ENCODE peak calls at places on chromosomes 11 and 22, in five cellular contexts. L is gastrocnemius medialis, Y is HCT116, B is A549, E is H54. H is an unnamed sample.

GRCh38 chr11:9756461-9756860 is 92.6 kb downstream of the SWAP70 start:
- DNase-seq in L (no peak), Y (no peak), B (no peak), E (no peak), H (no peak)

GRCh38 chr22:23437779-23438178 is 142.3 kb downstream of the IGLL1 start:
- DNase-seq in L (no peak), Y (no peak), B (no peak), E (no peak), H (no peak)

GRCh38 chr11:73290536-73290935 is 17.5 kb upstream of the ARHGEF17 start:
- DNase-seq in L (no peak), Y (no peak), B (no peak), E (no peak), H (no peak)

GRCh38 chr11:48109046-48109666 is 107.5 kb upstream of the OR4B1 start:
- DNase-seq in L (no peak), Y (peak), B (peak), E (peak), H (no peak)

GRCh38 chr22:27240298-27240885 is 561.2 kb downstream of the MN1 start:
- DNase-seq in L (no peak), Y (no peak), B (no peak), E (no peak), H (no peak)

GRCh38 chr11:36458129-36458918 is 51.7 kb downstream of the TRAF6 start:
- DNase-seq in L (no peak), Y (no peak), B (no peak), E (no peak), H (no peak)

GRCh38 chr11:11660351-11660750 is 38.5 kb upstream of the GALNT18 start:
- DNase-seq in L (no peak), Y (no peak), B (no peak), E (no peak), H (no peak)

GRCh38 chr22:39546889-39547586 is 14.5 kb upstream of the RPS19BP1 start:
- DNase-seq in L (no peak), Y (no peak), B (no peak), E (no peak), H (no peak)

GRCh38 chr22:40874016-40874415 is 12.1 kb upstream of the DNAJB7 start:
- DNase-seq in L (no peak), Y (no peak), B (no peak), E (no peak), H (no peak)

GRCh38 chr11:134045799-134046635 is 22.9 kb upstream of the JAM3 start:
- DNase-seq in L (peak), Y (no peak), B (no peak), E (no peak), H (no peak)

GRCh38 chr22:27088026-27088425 is 430.6 kb downstream of the MIAT start:
- DNase-seq in L (no peak), Y (no peak), B (no peak), E (no peak), H (no peak)

GRCh38 chr11:84256618-84257017 is 970.5 kb upstream of the CCDC90B start:
- DNase-seq in L (no peak), Y (no peak), B (no peak), E (no peak), H (no peak)

GRCh38 chr11:75275581-75275980 is 35.0 kb downstream of the TPBGL start:
- DNase-seq in L (peak), Y (no peak), B (no peak), E (no peak), H (peak)

GRCh38 chr22:42364641-42365336 is 67.4 kb downstream of the NFAM1 start:
- DNase-seq in L (no peak), Y (no peak), B (no peak), E (no peak), H (no peak)

GRCh38 chr11:118687906-118688305 is 8.5 kb upstream of the TREH start:
- DNase-seq in L (no peak), Y (no peak), B (no peak), E (no peak), H (no peak)

GRCh38 chr11:3338569-3339565 is 40.1 kb downstream of the ZNF195 start:
- DNase-seq in L (no peak), Y (no peak), B (no peak), E (no peak), H (no peak)

GRCh38 chr22:50727678-50728522 is 10.1 kb upstream of the ACR start:
- DNase-seq in L (no peak), Y (no peak), B (no peak), E (no peak), H (no peak)

GRCh38 chr11:83007909-83008580 is 63.7 kb downstream of the RAB30 start:
- DNase-seq in L (no peak), Y (no peak), B (no peak), E (no peak), H (no peak)
- TF ChIP-seq POLR2A in L (no peak), Y (no peak), B (no peak), E (no peak), H (no peak)

GRCh38 chr11:33785609-33786008 is 11.3 kb upstream of the FBXO3 start:
- DNase-seq in L (no peak), Y (no peak), B (no peak), E (no peak), H (no peak)
- TF ChIP-seq POLR2A in L (no peak), Y (no peak), B (no peak), E (no peak), H (no peak)

GRCh38 chr22:19717691-19718254 is 3.5 kb downstream of the SEPTIN5 start:
- DNase-seq in L (peak), Y (no peak), B (peak), E (peak), H (no peak)
- TF ChIP-seq POLR2A in L (no peak), Y (no peak), B (no peak), E (no peak), H (no peak)

DNA sequence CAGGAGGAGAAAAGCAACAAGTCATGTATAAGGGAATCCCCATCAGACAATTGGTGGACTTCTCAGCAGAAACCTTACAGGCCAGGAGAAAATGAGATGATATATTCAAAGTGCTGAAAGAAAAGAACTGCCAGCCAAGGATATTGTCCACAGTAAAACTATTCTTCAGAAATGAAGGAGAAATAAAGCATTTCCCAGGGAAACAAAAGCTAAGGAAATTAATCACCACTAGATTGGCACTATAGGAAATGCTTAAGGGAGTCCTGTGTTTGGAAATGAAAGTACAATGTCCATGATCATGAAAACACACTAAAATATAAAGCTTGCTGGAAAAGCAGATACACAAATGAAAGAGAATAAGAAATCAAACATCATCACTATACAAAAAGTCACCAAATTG is 282.0 kb downstream of the BLID start:
- DNase-seq in L (no peak), Y (no peak), B (no peak), E (no peak), H (no peak)
- TF ChIP-seq POLR2A in L (no peak), Y (no peak), B (no peak), E (no peak), H (no peak)

H was measured in esophagus squamous epithelium.